ENCODE peak calls at places on chromosomes 4 and X, in ten cellular contexts. P, A, Z, I, O, Q, V, G, L and M are unnamed samples.

GRCh38 chr4:183422962-183423653 is 21.3 kb upstream of the CDKN2AIP start:
- DNase-seq in O (no peak), G (no peak), P (no peak), Q (no peak), Z (no peak), A (no peak), L (no peak), V (no peak), I (no peak), M (no peak)

GRCh38 chr4:173057442-173057841 is 111.2 kb upstream of the GALNT7 start:
- DNase-seq in G (no peak), I (no peak), Q (no peak), O (no peak), V (no peak), Z (no peak), A (no peak), L (no peak), P (no peak), M (no peak)

GRCh38 chr4:119162174-119162573 is 26.5 kb downstream of the MYOZ2 start:
- DNase-seq in L (no peak), Q (no peak), A (no peak), G (no peak), V (no peak), I (no peak), P (no peak), O (no peak), Z (no peak), M (no peak)

GRCh38 chr4:67234296-67234695 is 311.0 kb downstream of the CENPC start:
- DNase-seq in L (no peak), P (no peak), V (no peak), Z (no peak), G (no peak), Q (no peak), A (no peak), O (no peak), I (no peak), M (no peak)

GRCh38 chrX:11449613-11450012 is 156.4 kb downstream of the AMELX start:
- DNase-seq in Q (no peak), V (no peak), P (no peak), Z (no peak), G (no peak), O (no peak), I (no peak), L (no peak), A (no peak), M (no peak)

GRCh38 chrX:18424482-18425198 is 768 bp upstream of the CDKL5 start:
- DNase-seq in P (peak; percentile 33), Z (peak; percentile 16), G (no peak), Q (peak; percentile 34), V (peak; percentile 35), I (peak; percentile 19), L (no peak), O (peak; percentile 63), A (no peak), M (peak; percentile 68)

GRCh38 chrX:51002160-51002632 is 91.7 kb downstream of the BMP15 start:
- DNase-seq in V (no peak), I (no peak), O (no peak), L (no peak), P (no peak), A (no peak), G (no peak), Q (no peak), Z (no peak), M (no peak)

GRCh38 chr4:184143770-184144564 is 73.7 kb downstream of the ENPP6 start:
- DNase-seq in I (no peak), L (no peak), G (no peak), A (no peak), V (no peak), O (peak; percentile 11), P (no peak), Z (no peak), Q (no peak), M (no peak)

GRCh38 chrX:107710617-107711391 is 64.8 kb downstream of the TSC22D3 start:
- DNase-seq in V (peak; percentile 53), O (peak; percentile 91), I (peak; percentile 36), Z (peak; percentile 74), P (no peak), A (no peak), Q (peak; percentile 59), L (peak; percentile 93), G (peak; percentile 80), M (peak; percentile 73)

GRCh38 chr4:83138979-83139378 is 24.4 kb upstream of the PLAC8 start:
- DNase-seq in Z (no peak), L (peak; percentile 47), A (no peak), P (no peak), V (no peak), G (no peak), O (peak; percentile 60), I (peak; percentile 53), Q (no peak), M (no peak)

GRCh38 chrX:103151799-103152198 is 58.9 kb upstream of the NXF3 start:
- DNase-seq in L (no peak), O (no peak), A (no peak), V (no peak), I (no peak), Z (no peak), Q (no peak), P (no peak), G (no peak), M (no peak)

GRCh38 chr4:149785686-149786431 is 29.8 kb downstream of the IQCM start:
- DNase-seq in V (no peak), P (no peak), G (no peak), O (no peak), A (no peak), I (no peak), L (no peak), Z (no peak), Q (no peak), M (no peak)

GRCh38 chr4:82706349-82707000 is 92.1 kb downstream of the SCD5 start:
- DNase-seq in Z (no peak), I (no peak), A (no peak), O (no peak), V (no peak), P (no peak), L (no peak), Q (no peak), G (no peak), M (no peak)

GRCh38 chrX:52576946-52577345 is 60.1 kb upstream of the XAGE1B start:
- DNase-seq in Q (no peak), G (no peak), V (no peak), L (no peak), O (no peak), A (no peak), P (no peak), Z (no peak), I (no peak), M (no peak)

GRCh38 chr4:23635468-23635867 is 254.4 kb downstream of the PPARGC1A start:
- DNase-seq in P (no peak), G (no peak), Q (no peak), I (no peak), L (no peak), V (no peak), O (no peak), A (no peak), Z (no peak), M (no peak)

GRCh38 chr4:45102716-45103115 is 376.4 kb upstream of the GNPDA2 start:
- DNase-seq in I (no peak), L (no peak), V (no peak), P (no peak), A (no peak), Z (no peak), O (no peak), G (no peak), Q (no peak), M (no peak)

GRCh38 chrX:10989386-10989785 is 121.7 kb upstream of the HCCS start:
- DNase-seq in P (no peak), V (no peak), Q (no peak), A (no peak), O (no peak), L (no peak), Z (no peak), G (no peak), I (no peak), M (no peak)

GRCh38 chr4:76199664-76200211 is 13.9 kb downstream of the SCARB2 start:
- DNase-seq in L (no peak), Q (no peak), P (peak; percentile 29), O (peak; percentile 95), V (peak; percentile 89), I (peak; percentile 37), Z (no peak), G (no peak), A (no peak), M (peak; percentile 76)

GRCh38 chrX:147917700-147918694 is 6.3 kb downstream of the FMR1 start:
- DNase-seq in G (no peak), Q (no peak), P (no peak), A (no peak), O (peak; percentile 76), I (no peak), V (no peak), Z (no peak), L (peak; percentile 8), M (no peak)

GRCh38 chrX:48613502-48614160 is 16.3 kb downstream of the WDR13 start:
- DNase-seq in V (no peak), L (no peak), P (no peak), G (no peak), A (no peak), Z (peak; percentile 36), I (no peak), O (no peak), Q (no peak), M (no peak)

GRCh38 chrX:87727615-87728014 is 210.0 kb downstream of the KLHL4 start:
- DNase-seq in P (no peak), L (no peak), V (no peak), O (no peak), I (no peak), Z (no peak), A (no peak), Q (no peak), G (no peak), M (no peak)

GRCh38 chr4:27398911-27399310 is 538.3 kb downstream of the STIM2 start:
- DNase-seq in Q (no peak), I (no peak), Z (no peak), P (no peak), V (no peak), L (no peak), A (no peak), G (no peak), O (no peak), M (no peak)

GRCh38 chr4:37892641-37893040 is 1.8 kb downstream of the TBC1D1 start:
- DNase-seq in Z (no peak), P (no peak), Q (no peak), O (peak; percentile 75), I (peak; percentile 67), A (no peak), G (no peak), V (peak; percentile 51), L (peak; percentile 71), M (peak; percentile 74)

GRCh38 chrX:19446397-19446796 is 68.9 kb downstream of the MAP3K15 start:
- DNase-seq in G (no peak), V (no peak), P (no peak), Z (no peak), A (no peak), Q (no peak), L (no peak), I (no peak), O (no peak), M (no peak)

GRCh38 chrX:118644378-118644777 is 83.0 kb upstream of the IL13RA1 start:
- DNase-seq in L (peak; percentile 9), G (peak; percentile 18), Q (peak; percentile 30), I (no peak), O (peak; percentile 2), V (peak; percentile 43), P (no peak), A (no peak), Z (peak; percentile 24), M (peak; percentile 3)

GRCh38 chr4:2416564-2417195 is 1.8 kb downstream of the ZFYVE28 start:
- DNase-seq in A (no peak), P (no peak), Q (no peak), V (no peak), I (peak; percentile 34), L (no peak), Z (peak; percentile 44), O (peak; percentile 47), G (no peak), M (no peak)

GRCh38 chr4:177687117-177687516 is 244.9 kb upstream of the AGA start:
- DNase-seq in A (no peak), O (no peak), I (no peak), L (no peak), G (no peak), Q (no peak), Z (no peak), V (no peak), P (no peak), M (no peak)

GRCh38 chr4:183576701-183577100 is 71.8 kb downstream of the ING2 start:
- DNase-seq in O (no peak), V (no peak), L (no peak), I (no peak), A (no peak), P (no peak), Q (no peak), G (no peak), Z (no peak), M (no peak)